ENCODE peak calls at places on chromosomes 3 and 15, in six cellular contexts. I is HEK293T; O is left kidney; P is GM19239; M is naive thymus-derived CD8-positive, alpha-beta T cell; C is stimulated activated CD4-positive, alpha-beta T cell treated with anti-CD3 and anti-CD28 coated beads, Interleukin-4, amount 100 ng/mL, for 24 hours. K is an unnamed sample.

GRCh38 chr3:31275038-31275562 is 257.6 kb upstream of the STT3B start:
- DNase-seq in O (peak), P (no peak), I (no peak), C (no peak), M (no peak), K (no peak)

GRCh38 chr15:92623435-92623834 is 32.1 kb downstream of the FAM174B start:
- DNase-seq in M (no peak), O (no peak), P (no peak), C (no peak), I (no peak), K (peak)

GRCh38 chr3:112074616-112075497 is 11.3 kb upstream of the C3orf52 start:
- DNase-seq in C (peak), I (peak), P (no peak), O (no peak), M (no peak), K (peak)

GRCh38 chr15:58407366-58407765 is 24.4 kb upstream of the LIPC start:
- DNase-seq in C (no peak), O (no peak), P (no peak), M (no peak), I (no peak), K (peak)

GRCh38 chr15:57861039-57861638 is 154.6 kb downstream of the POLR2M start:
- DNase-seq in I (peak), O (peak), M (no peak), C (peak), P (peak), K (no peak)

GRCh38 chr3:195546130-195546560 is 3.0 kb upstream of the PPP1R2 start:
- DNase-seq in P (no peak), C (peak), M (no peak), O (no peak), I (no peak), K (no peak)

GRCh38 chr3:114093596-114093995 is 37.1 kb downstream of the QTRT2 start:
- DNase-seq in I (peak), M (no peak), C (no peak), P (no peak), O (peak), K (no peak)

GRCh38 chr3:14823910-14824629 is 5.3 kb downstream of the FGD5 start:
- DNase-seq in P (no peak), C (no peak), I (no peak), M (no peak), O (no peak), K (no peak)

GRCh38 chr15:51499379-51499976 is 123.1 kb downstream of the DMXL2 start:
- DNase-seq in O (peak), C (no peak), M (no peak), P (peak), I (peak), K (no peak)

GRCh38 chr3:188473045-188473444 is 319.1 kb downstream of the LPP start:
- DNase-seq in C (no peak), P (no peak), I (no peak), O (no peak), M (no peak), K (no peak)

K was measured in islet precursor cell.